ENCODE peak calls at places on chromosomes 3 and 15, in nine cellular contexts. Y is fibroblast of pulmonary artery; P is lower lobe of right lung; X is HFFc6; V is nephron progenitor cell; D is cardiac muscle cell; F is progenitor cell of endocrine pancreas; Z is CD8-positive, alpha-beta T cell; B is heart right ventricle. N is an unnamed sample.

GRCh38 chr3:40079845-40080240 is 229.7 kb upstream of the EIF1B start:
- DNase-seq in B (no peak), X (peak; percentile 60), P (no peak), Y (peak; percentile 19), V (no peak), Z (no peak), D (no peak), F (no peak), N (no peak)

GRCh38 chr15:72312605-72313447 is 7.1 kb downstream of the CELF6 start:
- DNase-seq in V (peak; percentile 72), P (peak; percentile 67), D (peak; percentile 74), F (peak; percentile 52), X (peak; percentile 73), Z (peak; percentile 37), Y (peak; percentile 80), B (peak; percentile 56), N (peak; percentile 88)

GRCh38 chr3:104810896-104811295 is 555.8 kb upstream of the ALCAM start:
- DNase-seq in F (no peak), V (no peak), Y (no peak), D (no peak), B (no peak), Z (no peak), X (no peak), P (no peak), N (no peak)

GRCh38 chr3:190101320-190102117 is 19.2 kb downstream of the P3H2 start:
- DNase-seq in X (peak; percentile 36), P (no peak), B (no peak), D (no peak), F (no peak), Z (no peak), V (no peak), Y (peak; percentile 57), N (no peak)

GRCh38 chr15:96112018-96112417 is 218.5 kb upstream of the NR2F2 start:
- DNase-seq in Z (no peak), B (no peak), D (no peak), Y (no peak), V (no peak), F (no peak), P (no peak), X (no peak), N (no peak)

GRCh38 chr3:3633761-3634160 is 165.5 kb upstream of the LRRN1 start:
- DNase-seq in F (no peak), X (no peak), V (no peak), B (no peak), Z (no peak), D (no peak), P (no peak), Y (no peak), N (no peak)

GRCh38 chr3:115834068-115834467 is 210.8 kb downstream of the GAP43 start:
- DNase-seq in X (peak; percentile 78), D (no peak), V (no peak), B (no peak), F (no peak), Y (peak; percentile 58), P (no peak), Z (no peak), N (no peak)

GRCh38 chr15:78195735-78196201 is 38.6 kb downstream of the ACSBG1 start:
- DNase-seq in F (no peak), P (no peak), Y (peak; percentile 24), V (peak; percentile 46), X (no peak), B (peak; percentile 2), Z (peak; percentile 30), D (peak; percentile 45), N (no peak)

GRCh38 chr3:14689247-14689980 is 14.5 kb downstream of the C3orf20 start:
- DNase-seq in V (no peak), Z (no peak), B (no peak), P (no peak), Y (no peak), F (no peak), D (no peak), X (no peak), N (no peak)

GRCh38 chr3:129605593-129606521 is 619 bp downstream of the PLXND1 start:
- DNase-seq in Z (no peak), B (no peak), D (peak; percentile 67), P (peak; percentile 73), V (peak; percentile 45), X (peak; percentile 32), F (no peak), Y (peak; percentile 59), N (no peak)

GRCh38 chr3:82163907-82164520 is 402.6 kb upstream of the GBE1 start:
- DNase-seq in P (no peak), Y (peak; percentile 38), B (no peak), Z (no peak), D (no peak), F (no peak), V (no peak), X (peak; percentile 11), N (no peak)
- TF ChIP-seq CTCF in P (no peak), Y (peak; percentile 25), B (no peak), Z (peak; percentile 25), D (no peak), F (peak; percentile 64), V (peak; percentile 38), X (peak; percentile 75), N (peak; percentile 43)

DNA sequence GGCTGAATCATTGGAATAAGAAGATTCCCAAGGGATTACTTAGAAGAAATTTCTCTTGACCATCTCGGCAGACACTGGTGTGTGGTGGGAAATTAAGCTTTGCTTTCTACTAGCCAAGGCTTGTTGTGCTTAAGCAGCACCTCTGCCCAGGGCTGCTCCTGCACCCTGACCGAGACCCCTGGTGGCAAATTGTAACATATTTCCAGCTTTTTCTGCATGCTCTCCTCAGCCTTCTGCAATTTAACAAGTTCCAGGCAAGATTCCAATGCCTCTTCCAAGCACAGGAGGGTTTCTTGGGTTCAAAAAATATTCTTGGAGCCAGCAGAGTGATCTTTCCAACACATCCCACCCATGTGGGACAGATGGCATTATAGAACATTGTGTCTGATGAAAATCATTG is 210.5 kb downstream of the CLSTN2 start:
- DNase-seq in Z (no peak), X (no peak), B (no peak), V (no peak), Y (no peak), P (no peak), F (no peak), D (no peak), N (no peak)
- TF ChIP-seq CTCF in Z (no peak), X (no peak), B (no peak), V (no peak), Y (no peak), P (no peak), F (no peak), D (no peak), N (no peak)

DNA sequence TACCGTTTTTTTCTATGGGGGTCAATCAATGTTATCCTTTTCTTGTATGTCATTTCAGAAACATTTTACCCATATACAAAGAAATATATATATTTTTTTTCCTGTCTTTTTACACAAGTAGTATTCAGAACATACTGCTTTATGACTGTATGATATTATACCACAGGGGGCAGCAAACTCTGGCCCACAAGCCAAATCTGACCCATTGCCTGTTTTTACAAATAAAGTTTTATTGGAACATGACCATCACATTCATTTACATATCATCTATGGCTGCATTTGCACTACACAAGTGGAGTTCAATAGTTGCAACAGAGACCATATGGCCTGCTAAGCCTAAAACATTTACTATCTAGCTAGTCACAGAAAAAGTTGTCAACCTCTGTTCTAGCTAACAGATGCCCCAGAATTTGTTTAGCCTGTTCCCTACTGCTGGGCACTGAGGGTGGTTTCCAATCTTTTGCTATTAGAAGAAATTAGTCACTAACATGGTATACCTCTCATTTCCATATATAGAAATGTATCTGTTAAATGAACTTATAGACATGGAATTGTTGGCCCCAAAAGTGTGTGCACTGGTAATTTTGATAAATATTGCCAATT is 57.7 kb downstream of the BFSP2 start:
- DNase-seq in P (no peak), Y (peak; percentile 26), B (no peak), D (no peak), F (no peak), Z (no peak), X (no peak), V (no peak), N (no peak)
- TF ChIP-seq CTCF in P (no peak), Y (peak; percentile 32), B (no peak), D (peak; percentile 19), F (peak; percentile 30), Z (peak; percentile 25), X (peak; percentile 72), V (no peak), N (peak; percentile 18)

DNA sequence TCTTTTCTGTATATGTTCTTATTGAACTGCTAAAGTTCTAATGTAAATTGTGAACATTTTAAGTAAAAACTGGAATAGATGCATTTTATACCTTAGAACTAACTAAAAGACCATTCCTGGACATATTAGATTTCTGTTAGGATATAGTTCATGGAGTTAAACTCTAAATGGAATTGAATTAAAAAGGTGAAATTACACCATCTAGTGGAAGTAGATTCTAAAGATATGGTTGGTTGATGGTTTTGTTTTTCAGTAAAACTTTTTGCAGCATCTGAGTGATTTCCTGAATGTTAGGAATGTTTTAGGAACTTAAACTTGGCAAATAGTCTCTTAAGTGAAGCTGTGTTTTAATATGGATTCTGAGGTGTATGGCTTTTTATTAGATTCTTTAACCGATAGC is 96.8 kb downstream of the SLMAP start:
- DNase-seq in B (no peak), F (no peak), X (peak; percentile 15), D (no peak), V (no peak), Z (no peak), P (no peak), Y (peak; percentile 53), N (no peak)
- TF ChIP-seq CTCF in B (peak; percentile 36), F (peak; percentile 27), X (peak; percentile 79), D (peak; percentile 28), V (no peak), Z (peak; percentile 25), P (no peak), Y (peak; percentile 27), N (peak; percentile 54)

GRCh38 chr3:95271330-95271729 is 1208.5 kb downstream of the NSUN3 start:
- DNase-seq in F (no peak), D (no peak), Z (no peak), P (no peak), V (no peak), Y (no peak), X (no peak), B (no peak), N (no peak)
- TF ChIP-seq CTCF in F (no peak), D (no peak), Z (no peak), P (no peak), V (no peak), Y (no peak), X (no peak), B (no peak), N (no peak)

DNA sequence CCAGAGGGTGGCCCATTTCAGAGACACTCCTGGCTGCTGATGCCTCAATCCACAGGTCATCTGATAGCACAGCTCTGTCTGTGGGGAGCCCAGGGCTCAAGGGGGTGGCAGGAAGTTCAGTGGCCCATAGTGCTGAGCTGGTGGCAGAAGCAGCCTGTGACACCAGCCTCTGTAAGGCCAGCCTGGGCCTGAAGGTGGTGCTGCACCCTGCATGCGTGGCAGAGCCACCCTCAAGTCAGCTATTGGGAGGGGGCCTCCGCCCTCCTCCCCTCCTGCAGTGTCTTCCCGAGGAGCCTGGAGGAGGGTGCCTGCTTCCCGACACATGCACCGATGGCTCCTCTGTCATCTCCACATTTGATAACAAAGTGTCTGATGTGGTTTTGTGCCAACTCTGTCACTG is 3.0 kb downstream of the PLA1A start:
- DNase-seq in X (no peak), D (peak; percentile 58), F (no peak), V (peak; percentile 16), B (peak; percentile 40), Y (no peak), P (peak; percentile 60), Z (no peak), N (no peak)
- TF ChIP-seq CTCF in X (peak; percentile 71), D (peak; percentile 42), F (peak; percentile 44), V (peak; percentile 38), B (peak; percentile 65), Y (peak; percentile 21), P (peak; percentile 52), Z (no peak), N (no peak)

GRCh38 chr3:157752952-157753351 is 249.7 kb upstream of the VEPH1 start:
- DNase-seq in Z (no peak), B (no peak), X (no peak), V (no peak), D (no peak), Y (no peak), P (no peak), F (no peak), N (no peak)
- TF ChIP-seq CTCF in Z (no peak), B (no peak), X (no peak), V (no peak), D (no peak), Y (no peak), P (no peak), F (no peak), N (no peak)